ENCODE peak calls at places on chromosomes 5 and 9, in seven cellular contexts. Q is GM23338, G is cardiac muscle cell, H is fibroblast of lung, B is dorsolateral prefrontal cortex, L is tibial nerve, K is brain microvascular endothelial cell. P is an unnamed sample.

GRCh38 chr5:85334-85995 is 6.5 kb upstream of the PLEKHG4B start:
- DNase-seq in Q (no peak), G (no peak), H (no peak), B (no peak), L (no peak), K (no peak), P (no peak)

GRCh38 chr5:181042722-181043121 is 2.7 kb downstream of the BTNL9 start:
- DNase-seq in Q (no peak), G (no peak), H (no peak), B (no peak), L (no peak), K (no peak), P (no peak)

GRCh38 chr5:72523960-72524582 is 16.9 kb upstream of the ZNF366 start:
- DNase-seq in Q (peak; percentile 77), G (peak; percentile 56), H (peak; percentile 92), B (no peak), L (peak; percentile 42), K (peak; percentile 61), P (no peak)

GRCh38 chr5:149900390-149900789 is 44.2 kb downstream of the PDE6A start:
- DNase-seq in Q (no peak), G (no peak), H (no peak), B (no peak), L (no peak), K (no peak), P (no peak)

GRCh38 chr5:112417931-112418358 is 1.1 kb downstream of the EPB41L4A start:
- DNase-seq in Q (peak; percentile 57), G (peak; percentile 46), H (no peak), B (peak; percentile 45), L (no peak), K (peak; percentile 30), P (no peak)

GRCh38 chr5:132999246-132999645 is 27.1 kb downstream of the ZCCHC10 start:
- DNase-seq in Q (no peak), G (no peak), H (peak; percentile 2), B (no peak), L (no peak), K (no peak), P (no peak)

GRCh38 chr5:168877132-168877895 is 298.1 kb upstream of the PANK3 start:
- DNase-seq in Q (no peak), G (no peak), H (no peak), B (no peak), L (no peak), K (no peak), P (no peak)

GRCh38 chr5:17373406-17374110 is 124.5 kb upstream of the TAF11L2 start:
- DNase-seq in Q (no peak), G (no peak), H (no peak), B (no peak), L (no peak), K (no peak), P (no peak)

GRCh38 chr5:102910240-102911226 is 155.4 kb downstream of the PAM start:
- DNase-seq in Q (no peak), G (no peak), H (peak; percentile 20), B (no peak), L (no peak), K (no peak), P (no peak)

GRCh38 chr9:91433180-91433579 is 9.5 kb upstream of the NFIL3 start:
- DNase-seq in Q (no peak), G (peak; percentile 31), H (peak; percentile 95), B (no peak), L (no peak), K (peak; percentile 85), P (no peak)

GRCh38 chr5:77869115-77869798 is 93.1 kb upstream of the TBCA start:
- DNase-seq in Q (no peak), G (no peak), H (no peak), B (no peak), L (no peak), K (no peak), P (no peak)

GRCh38 chr5:77867914-77868313 is 91.8 kb upstream of the TBCA start:
- DNase-seq in Q (peak; percentile 22), G (no peak), H (no peak), B (peak; percentile 82), L (no peak), K (no peak), P (no peak)

GRCh38 chr5:77866198-77866597 is 90.1 kb upstream of the TBCA start:
- DNase-seq in Q (no peak), G (no peak), H (no peak), B (no peak), L (no peak), K (no peak), P (no peak)

GRCh38 chr5:77864997-77865396 is 88.9 kb upstream of the TBCA start:
- DNase-seq in Q (no peak), G (peak; percentile 78), H (no peak), B (no peak), L (no peak), K (no peak), P (no peak)

DNA sequence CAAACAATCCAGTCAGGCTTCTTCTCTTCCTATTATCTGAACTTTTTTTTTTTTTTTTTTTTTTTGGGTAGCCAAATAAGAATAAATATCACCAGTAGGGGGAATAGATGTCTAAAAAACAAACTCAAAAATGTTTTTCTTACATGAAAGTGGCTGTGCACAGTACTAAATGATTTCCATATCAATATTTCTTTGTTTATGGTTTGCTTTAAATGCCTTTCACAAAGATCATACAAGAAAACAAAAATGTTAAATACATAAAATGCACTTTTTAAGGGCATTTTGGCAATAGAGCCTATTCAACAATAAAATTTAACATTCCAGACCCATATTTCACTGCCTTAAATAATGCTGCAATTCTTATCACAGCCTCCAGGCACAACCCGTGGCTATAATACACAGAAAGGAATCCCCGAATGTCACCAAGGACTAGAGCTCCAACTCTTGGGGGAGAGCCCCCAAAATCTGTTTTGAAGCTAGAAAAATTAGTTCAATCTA is 91.1 kb upstream of the TBCA start:
- DNase-seq in Q (peak; percentile 24), G (no peak), H (peak; percentile 54), B (no peak), L (no peak), K (no peak), P (no peak)
- TF ChIP-seq CTCF in Q (no peak), G (peak; percentile 39), H (peak; percentile 53), B (peak; percentile 48), L (no peak), K (peak; percentile 56), P (peak; percentile 27)

DNA sequence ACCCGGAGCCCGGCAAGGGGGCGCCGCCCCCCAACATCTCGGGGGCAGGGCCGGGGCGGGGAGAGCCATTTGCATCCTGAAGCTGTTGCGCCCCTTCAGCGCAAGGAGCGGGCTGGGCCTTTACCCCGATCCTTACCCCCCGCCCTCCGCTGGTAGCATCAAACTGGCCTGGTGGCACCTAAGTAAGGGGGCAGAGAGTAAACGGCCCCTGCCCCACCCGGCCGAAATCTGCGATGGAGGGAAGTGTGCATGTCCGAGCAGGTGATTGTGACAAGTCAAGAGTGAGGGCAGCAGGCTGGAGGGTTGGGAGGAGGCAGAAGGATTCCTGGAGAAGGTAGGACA is 101.2 kb downstream of the ESM1 start:
- DNase-seq in Q (no peak), G (no peak), H (no peak), B (no peak), L (no peak), K (no peak), P (no peak)
- H3K4me3 ChIP-seq in Q (peak overlapping the region; percentile 70), G (peak overlapping the region; percentile 44), H (no peak overlapping the region), B (no peak overlapping the region), L (no peak overlapping the region), K (peak overlapping the region; percentile 6), P (peak overlapping the region; percentile 29)

DNA sequence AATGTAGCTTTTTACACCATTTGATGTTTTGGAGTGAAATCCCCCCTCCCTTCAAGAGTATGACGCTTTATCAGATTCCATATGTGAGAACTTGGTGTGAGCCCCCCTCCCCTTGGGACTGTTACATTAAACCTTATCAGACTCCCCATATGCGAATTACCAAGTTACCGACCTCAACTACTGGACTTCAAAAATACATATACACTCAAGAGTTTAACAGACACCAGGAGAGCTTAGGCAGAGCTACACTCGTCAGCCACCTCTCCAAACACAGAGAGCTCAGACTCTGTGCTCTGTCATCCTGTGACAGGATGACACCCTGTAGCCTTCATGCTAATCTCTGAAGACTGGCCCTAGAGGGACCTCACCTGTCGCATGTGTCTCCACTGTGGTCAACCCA is 50.2 kb downstream of the FAM114A2 start:
- DNase-seq in Q (no peak), G (no peak), H (no peak), B (no peak), L (no peak), K (no peak), P (no peak)
- H3K27ac ChIP-seq in Q (no peak overlapping the region), G (no peak overlapping the region), H (no peak overlapping the region), B (no peak overlapping the region), L (no peak overlapping the region), K (no peak overlapping the region), P (no peak overlapping the region)

GRCh38 chr5:60688980-60689379 is 11.0 kb downstream of the DEPDC1B start:
- DNase-seq in Q (no peak), G (no peak), H (no peak), B (no peak), L (no peak), K (no peak), P (no peak)
- TF ChIP-seq CTCF in Q (peak; percentile 21), G (no peak), H (no peak), B (no peak), L (no peak), K (peak; percentile 13), P (no peak)

GRCh38 chr5:13985736-13986418 is 41.4 kb upstream of the DNAH5 start:
- DNase-seq in Q (no peak), G (no peak), H (peak; percentile 91), B (no peak), L (no peak), K (peak; percentile 90), P (no peak)
- H3K4me3 ChIP-seq in Q (no peak overlapping the region), G (no peak overlapping the region), H (no peak overlapping the region), B (no peak overlapping the region), L (no peak overlapping the region), K (peak overlapping the region; percentile 33), P (no peak overlapping the region)

DNA sequence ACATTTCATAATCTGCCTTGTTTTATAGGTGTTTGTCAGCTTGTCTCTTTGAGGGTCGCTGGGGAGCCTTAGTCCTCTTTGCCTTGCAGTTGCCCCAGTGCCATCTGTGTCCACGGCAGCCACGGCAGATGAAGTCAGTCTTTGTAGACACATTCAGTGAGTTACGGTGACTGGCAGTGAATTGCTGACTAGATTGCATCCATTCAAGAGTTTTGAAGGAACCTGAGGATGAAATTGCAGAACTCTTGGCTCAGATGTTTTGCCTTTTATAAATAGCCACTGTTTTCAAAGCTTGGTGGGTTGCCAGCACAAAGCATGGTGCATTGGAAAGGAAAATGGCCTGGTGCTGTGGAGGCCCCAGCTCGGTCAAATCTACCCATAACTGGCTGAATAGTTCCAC is 125.6 kb downstream of the TRIO start:
- DNase-seq in Q (no peak), G (no peak), H (peak; percentile 57), B (no peak), L (peak; percentile 45), K (no peak), P (no peak)
- H3K27ac ChIP-seq in Q (peak overlapping the region; percentile 98), G (peak overlapping the region; percentile 96), H (peak overlapping the region; percentile 71), B (peak overlapping the region; percentile 35), L (no peak overlapping the region), K (peak overlapping the region; percentile 91), P (no peak overlapping the region)